ENCODE peak calls at places on chromosomes 7 and 10, in seven cellular contexts. F, Q, L, H, E, J and I are unnamed samples.
A peak's percentile ranks its signal among the peaks of the same experiment; 100 is the strongest.

GRCh38 chr10:79905322-79906314 is 43.3 kb downstream of the SFTPD start:
- DNase-seq in F (no peak), Q (peak; percentile 9), L (no peak), H (no peak), E (no peak), J (no peak), I (peak; percentile 12)

GRCh38 chr10:11856678-11857077 is 33.5 kb downstream of the PROSER2 start:
- DNase-seq in F (no peak), Q (peak; percentile 14), L (no peak), H (no peak), E (no peak), J (no peak), I (no peak)

GRCh38 chr10:101441539-101442455 is 87.8 kb downstream of the BTRC start:
- DNase-seq in F (no peak), Q (peak; percentile 79), L (peak; percentile 69), H (no peak), E (no peak), J (peak; percentile 17), I (peak; percentile 78)

GRCh38 chr10:45023426-45023825 is 22.7 kb downstream of the ZNF22 start:
- DNase-seq in F (no peak), Q (no peak), L (no peak), H (no peak), E (no peak), J (no peak), I (peak; percentile 25)

GRCh38 chr7:47690902-47691558 is 109.1 kb upstream of the TNS3 start:
- DNase-seq in F (no peak), Q (peak; percentile 52), L (no peak), H (no peak), E (no peak), J (no peak), I (peak; percentile 65)

GRCh38 chr7:133572087-133572486 is 319.2 kb downstream of the EXOC4 start:
- DNase-seq in F (no peak), Q (no peak), L (no peak), H (no peak), E (no peak), J (no peak), I (no peak)

GRCh38 chr7:158112571-158113320 is 474.9 kb downstream of the PTPRN2 start:
- DNase-seq in F (no peak), Q (no peak), L (peak; percentile 22), H (peak; percentile 62), E (no peak), J (no peak), I (no peak)

GRCh38 chr7:149809215-149809614 is 29.0 kb upstream of the ZNF862 start:
- DNase-seq in F (no peak), Q (no peak), L (no peak), H (no peak), E (peak; percentile 80), J (no peak), I (no peak)

GRCh38 chr10:34024708-34025425 is 690.4 kb upstream of the NRP1 start:
- DNase-seq in F (no peak), Q (no peak), L (peak; percentile 74), H (no peak), E (no peak), J (peak; percentile 51), I (no peak)

GRCh38 chr10:33498354-33498753 is 163.9 kb upstream of the NRP1 start:
- DNase-seq in F (no peak), Q (no peak), L (no peak), H (no peak), E (no peak), J (no peak), I (no peak)

GRCh38 chr7:144596953-144597352 is 193.5 kb upstream of the NOBOX start:
- DNase-seq in F (no peak), Q (no peak), L (no peak), H (no peak), E (no peak), J (no peak), I (no peak)

GRCh38 chr10:110829721-110830410 is 41.9 kb upstream of the PDCD4 start:
- DNase-seq in F (no peak), Q (no peak), L (no peak), H (no peak), E (no peak), J (no peak), I (no peak)

GRCh38 chr10:36254191-36254590 is 612.1 kb upstream of the FZD8 start:
- DNase-seq in F (no peak), Q (peak; percentile 25), L (no peak), H (peak; percentile 83), E (no peak), J (no peak), I (peak; percentile 16)

GRCh38 chr7:40583653-40584424 is 449.0 kb downstream of the SUGCT start:
- DNase-seq in F (no peak), Q (no peak), L (no peak), H (no peak), E (no peak), J (no peak), I (no peak)

GRCh38 chr7:64879800-64880199 is 23.3 kb upstream of the ZNF273 start:
- DNase-seq in F (peak; percentile 64), Q (no peak), L (peak; percentile 21), H (peak; percentile 73), E (no peak), J (no peak), I (no peak)

GRCh38 chr10:20221353-20221752 is 405.1 kb downstream of the PLXDC2 start:
- DNase-seq in F (no peak), Q (no peak), L (no peak), H (no peak), E (no peak), J (no peak), I (no peak)

GRCh38 chr7:66265566-66265965 is 60.4 kb downstream of the TPST1 start:
- DNase-seq in F (no peak), Q (peak; percentile 53), L (no peak), H (no peak), E (no peak), J (no peak), I (peak; percentile 45)

GRCh38 chr7:42115795-42116194 is 121.2 kb downstream of the GLI3 start:
- DNase-seq in F (no peak), Q (no peak), L (no peak), H (no peak), E (no peak), J (no peak), I (no peak)
- TF ChIP-seq CTCF in F (no peak), Q (no peak), L (peak; percentile 50), H (no peak), E (no peak), J (no peak), I (no peak)

DNA sequence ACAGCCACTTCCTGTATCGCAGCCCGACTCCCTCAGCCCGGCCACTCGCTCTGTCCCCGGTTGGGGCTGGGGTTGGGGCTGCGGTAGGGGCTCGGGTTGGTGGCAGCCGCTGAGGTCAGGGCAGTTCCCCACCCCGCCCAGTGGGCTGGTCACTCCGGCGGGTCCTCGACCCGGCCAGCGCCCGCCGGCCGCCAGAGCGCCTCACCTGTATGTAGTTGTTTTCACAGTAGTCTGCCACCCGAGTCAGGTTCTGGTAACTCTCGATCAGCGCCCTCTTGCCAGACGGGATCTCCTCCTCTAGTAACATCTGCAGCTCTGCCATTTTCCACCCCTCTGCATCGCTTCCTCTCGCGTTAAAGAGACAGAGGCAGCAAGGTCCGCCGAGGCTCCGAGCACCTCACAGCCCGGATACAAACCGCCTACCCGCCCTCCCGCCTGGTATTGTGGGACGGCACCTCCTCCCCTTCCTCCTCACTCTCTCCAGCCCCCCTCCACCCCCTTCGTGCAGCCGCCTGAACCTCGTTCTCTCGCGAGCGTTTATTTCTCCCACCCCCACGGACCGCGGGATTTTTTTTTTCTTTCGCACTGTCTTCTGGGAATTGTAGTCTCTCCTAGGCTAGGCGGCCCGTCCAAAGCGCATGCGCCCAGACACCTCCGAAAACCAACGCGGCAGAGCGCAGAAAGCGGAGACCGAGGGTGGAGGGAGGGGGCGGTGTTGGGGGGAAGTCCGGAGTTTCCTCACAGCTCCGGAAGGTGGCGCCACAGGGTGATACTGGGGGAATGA is at the start of gene ABI1:
- DNase-seq in F (peak; percentile 99), Q (peak; percentile 99), L (peak; percentile 99), H (peak; percentile 98), E (peak; percentile 99), J (peak; percentile 98), I (peak; percentile 98)
- TF ChIP-seq CTCF in F (peak; percentile 87), Q (peak; percentile 70), L (no peak), H (peak; percentile 89), E (no peak), J (no peak), I (peak; percentile 63)

GRCh38 chr7:137289101-137289500 is 54.4 kb downstream of the PTN start:
- DNase-seq in F (no peak), Q (no peak), L (no peak), H (no peak), E (no peak), J (no peak), I (no peak)

GRCh38 chr7:137282043-137282442 is 61.5 kb downstream of the PTN start:
- DNase-seq in F (no peak), Q (peak; percentile 14), L (no peak), H (no peak), E (no peak), J (no peak), I (peak; percentile 74)

GRCh38 chr7:137283147-137283546 is 60.4 kb downstream of the PTN start:
- DNase-seq in F (no peak), Q (no peak), L (no peak), H (no peak), E (no peak), J (no peak), I (no peak)

GRCh38 chr7:137287651-137288258 is 55.8 kb downstream of the PTN start:
- DNase-seq in F (no peak), Q (peak; percentile 26), L (no peak), H (no peak), E (no peak), J (peak; percentile 14), I (peak; percentile 12)
- TF ChIP-seq CTCF in F (no peak), Q (peak; percentile 33), L (peak; percentile 87), H (no peak), E (peak; percentile 23), J (peak; percentile 58), I (peak; percentile 44)

DNA sequence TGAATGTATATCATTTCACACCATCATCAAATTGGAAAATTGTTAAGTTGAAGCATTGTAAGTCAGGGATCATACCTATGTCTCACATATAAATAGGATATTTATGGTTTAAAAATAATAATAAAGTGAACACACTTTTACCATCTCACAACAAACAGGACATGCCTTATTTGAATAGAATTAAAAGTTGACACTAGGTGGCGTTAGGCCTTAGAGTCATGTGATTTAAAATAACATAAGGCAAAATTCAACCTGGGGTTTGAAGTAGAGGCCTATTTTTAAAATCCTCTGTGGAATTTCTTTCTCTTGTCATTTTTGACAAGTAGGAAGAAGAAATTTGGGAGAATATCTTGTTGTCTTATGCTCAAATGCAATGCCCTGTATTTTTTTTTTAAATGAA is 184.7 kb upstream of the PCDH15 start:
- DNase-seq in F (no peak), Q (peak; percentile 29), L (no peak), H (no peak), E (no peak), J (no peak), I (no peak)
- TF ChIP-seq CTCF in F (peak; percentile 37), Q (peak; percentile 29), L (peak; percentile 77), H (no peak), E (peak; percentile 54), J (no peak), I (peak; percentile 33)

GRCh38 chr10:8462565-8462964 is 408.1 kb downstream of the GATA3 start:
- DNase-seq in F (no peak), Q (no peak), L (no peak), H (no peak), E (no peak), J (no peak), I (no peak)
- TF ChIP-seq CTCF in F (no peak), Q (no peak), L (no peak), H (no peak), E (no peak), J (no peak), I (no peak)